ENCODE peak calls at places on chromosomes 3 and 15, in ten cellular contexts. F, D, I, Z, J, X, U, O, T and L are unnamed samples.

GRCh38 chr15:62440310-62440709 is 275.2 kb upstream of the C2CD4B start:
- DNase-seq in D (no peak), I (no peak), F (no peak), U (no peak), O (no peak), T (no peak), J (no peak), Z (no peak), X (no peak), L (peak)

GRCh38 chr15:72481015-72481659 is 7.0 kb downstream of the ARIH1 start:
- DNase-seq in J (no peak), I (no peak), D (no peak), T (no peak), Z (no peak), X (no peak), F (no peak), O (no peak), U (no peak), L (no peak)

GRCh38 chr3:45952456-45952855 is 9.2 kb downstream of the CXCR6 start:
- DNase-seq in X (no peak), O (no peak), Z (no peak), F (no peak), J (no peak), T (no peak), U (no peak), D (no peak), I (no peak), L (no peak)

GRCh38 chr3:34837848-34838741 is 801.2 kb upstream of the ARPP21 start:
- DNase-seq in F (no peak), Z (no peak), O (no peak), D (no peak), X (no peak), U (no peak), T (no peak), I (no peak), J (no peak), L (peak)

GRCh38 chr3:185283374-185283935 is 29.6 kb upstream of the EHHADH start:
- DNase-seq in D (no peak), Z (peak), O (no peak), X (peak), U (no peak), F (no peak), J (no peak), T (no peak), I (no peak), L (no peak)

GRCh38 chr15:85689729-85690128 is 105.0 kb downstream of the KLHL25 start:
- DNase-seq in D (peak), U (no peak), F (peak), J (peak), I (no peak), O (peak), X (peak), Z (no peak), T (no peak), L (no peak)

GRCh38 chr3:172680684-172681083 is 30.2 kb downstream of the NCEH1 start:
- DNase-seq in J (no peak), T (no peak), I (no peak), U (no peak), Z (no peak), X (no peak), O (no peak), D (no peak), F (no peak), L (no peak)

GRCh38 chr3:139241783-139242182 is 102.0 kb upstream of the MRPS22 start:
- DNase-seq in D (no peak), Z (no peak), F (no peak), I (no peak), U (no peak), O (no peak), J (no peak), T (no peak), X (no peak), L (no peak)

GRCh38 chr3:165195628-165196576 is at the start of gene SLITRK3:
- DNase-seq in Z (no peak), O (no peak), F (no peak), I (no peak), J (peak), U (peak), T (no peak), X (no peak), D (no peak), L (no peak)

GRCh38 chr3:72231439-72232196 is 446.7 kb upstream of the PROK2 start:
- DNase-seq in I (no peak), D (no peak), Z (no peak), T (no peak), U (peak), O (no peak), F (no peak), X (no peak), J (no peak), L (no peak)

DNA sequence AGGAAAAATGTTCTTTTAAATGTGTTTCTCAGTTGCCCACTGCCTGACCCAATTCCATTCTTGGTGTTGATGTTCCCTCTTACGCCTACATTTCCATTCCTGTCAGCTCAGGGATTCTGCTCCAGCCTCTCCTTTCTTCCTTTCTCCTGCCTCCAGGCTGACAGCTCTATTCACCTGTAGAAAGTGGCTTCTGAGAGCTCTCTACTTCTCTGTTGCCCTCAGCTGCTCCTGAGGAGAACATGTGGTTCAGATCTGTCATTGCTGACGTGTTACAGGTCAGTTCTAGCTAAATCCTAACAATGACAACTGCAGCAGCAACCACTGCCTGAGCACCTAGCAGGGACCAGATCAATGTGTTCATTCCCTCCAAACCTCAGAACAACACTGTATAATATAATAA is 144.9 kb upstream of the PLAAT1 start:
- DNase-seq in I (no peak), O (no peak), D (no peak), Z (no peak), J (no peak), U (no peak), T (no peak), X (no peak), F (no peak), L (no peak)
- H3K4me3 ChIP-seq in I (no peak), O (no peak), D (no peak), Z (no peak), J (no peak), U (no peak), T (no peak), X (no peak), F (no peak), L (no peak)

DNA sequence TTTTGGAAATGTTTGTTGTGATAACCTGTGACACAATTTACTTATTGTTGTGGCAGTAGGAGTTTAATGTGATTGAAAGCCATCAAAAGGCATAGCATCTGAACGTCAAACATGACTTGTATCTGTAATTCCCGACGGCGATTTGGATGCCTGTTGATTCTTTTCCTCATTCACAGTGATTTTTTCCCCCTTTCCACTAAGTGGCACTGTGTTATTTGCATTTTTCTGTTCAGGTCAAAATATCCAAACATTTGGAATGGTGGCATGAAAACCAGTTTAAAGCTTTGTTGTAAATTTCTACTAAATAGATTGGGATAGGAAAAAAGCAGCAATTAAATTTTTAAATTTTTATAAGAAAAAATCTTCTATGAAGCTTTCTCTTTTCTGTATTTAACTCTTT is 259.9 kb upstream of the KCNH8 start:
- DNase-seq in Z (peak), D (no peak), O (no peak), F (no peak), X (no peak), U (no peak), I (no peak), J (no peak), T (no peak), L (no peak)
- TF ChIP-seq CTCF in Z (peak), D (no peak), O (no peak), F (no peak), X (no peak), U (no peak), I (no peak), J (peak), T (no peak), L (peak)

GRCh38 chr15:76996076-76996525 is 1.2 kb downstream of the PSTPIP1 start:
- DNase-seq in O (no peak), T (no peak), X (no peak), D (no peak), I (no peak), J (no peak), U (no peak), F (no peak), Z (no peak), L (no peak)

GRCh38 chr15:76998661-76999285 is 3.8 kb downstream of the PSTPIP1 start:
- DNase-seq in J (no peak), Z (no peak), I (no peak), U (no peak), O (no peak), D (no peak), T (no peak), F (no peak), X (no peak), L (no peak)

GRCh38 chr15:76994496-76994895 is 430 bp upstream of the PSTPIP1 start:
- DNase-seq in X (no peak), Z (no peak), T (no peak), D (no peak), U (no peak), F (no peak), O (no peak), I (no peak), J (no peak), L (no peak)

GRCh38 chr15:76994971-76995945 is at the start of gene PSTPIP1:
- DNase-seq in O (peak), J (no peak), U (peak), I (no peak), Z (no peak), T (no peak), F (no peak), X (no peak), D (no peak), L (no peak)

DNA sequence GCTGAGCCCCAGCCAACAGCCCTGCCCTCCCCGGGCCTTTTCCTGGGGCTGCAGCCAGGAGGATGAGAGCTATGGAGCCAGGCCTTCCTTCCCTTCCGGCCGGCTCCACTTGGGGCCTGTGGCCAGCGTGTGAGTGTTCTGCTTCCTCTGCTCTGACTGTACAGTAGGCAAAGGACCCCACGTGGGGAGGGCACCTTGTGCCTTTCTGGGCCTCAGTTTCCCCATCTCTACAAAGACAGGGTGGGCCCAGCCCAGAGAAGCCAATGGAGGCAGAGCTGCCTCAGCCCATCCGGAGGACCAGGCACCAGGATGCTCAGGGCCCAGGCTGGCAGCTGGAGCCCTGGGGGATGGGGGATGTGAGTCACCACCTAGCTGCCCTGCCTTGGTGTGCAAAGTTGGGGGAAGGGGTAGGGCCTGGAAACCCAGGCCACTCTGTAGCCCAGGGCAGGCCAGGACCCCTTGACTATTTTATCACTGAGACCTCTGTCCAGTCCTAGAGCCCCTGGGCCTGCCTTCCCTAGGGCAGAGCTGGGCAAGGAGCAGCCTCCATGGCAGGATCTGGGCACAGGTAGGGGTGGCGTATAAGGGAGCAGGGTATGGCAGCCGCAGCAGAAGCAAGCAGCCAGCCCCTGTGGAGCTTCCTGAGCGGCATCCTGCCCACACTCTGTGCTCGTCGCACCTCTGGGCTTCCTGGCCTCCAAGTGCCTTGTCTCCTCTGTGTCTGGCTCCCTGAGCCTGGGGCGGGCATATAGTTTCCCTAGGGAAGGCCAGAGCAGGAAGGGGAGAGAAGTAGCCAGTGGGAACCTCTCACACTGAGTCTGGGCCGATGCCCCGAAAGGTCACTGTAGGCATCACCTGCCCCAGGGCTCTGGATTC is 1.8 kb downstream of the PSTPIP1 start:
- DNase-seq in I (no peak), X (peak), Z (peak), F (no peak), O (peak), U (peak), J (no peak), D (no peak), T (no peak), L (no peak)
- H3K4me3 ChIP-seq in I (no peak), X (no peak), Z (no peak), F (no peak), O (peak), U (no peak), J (no peak), D (peak), T (no peak), L (no peak)

DNA sequence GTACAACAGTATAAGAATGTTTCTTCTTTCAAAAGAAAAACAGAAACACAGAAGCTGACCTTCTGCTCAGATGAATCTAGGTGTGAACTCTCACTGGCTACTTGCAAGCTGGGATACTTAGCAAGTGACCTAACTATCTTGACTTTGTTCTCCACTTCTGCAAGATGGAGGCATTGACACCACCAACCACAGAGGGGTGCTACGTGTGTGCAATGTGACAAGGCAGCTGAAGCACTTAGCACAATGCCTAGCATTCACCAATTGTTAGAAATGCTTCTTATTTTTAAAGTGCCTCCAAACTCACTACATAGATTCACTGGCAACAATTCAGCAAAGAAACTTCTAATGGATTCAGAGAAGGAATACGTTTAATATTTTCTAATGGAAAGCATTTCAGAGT is 331.4 kb upstream of the WNT5A start:
- DNase-seq in U (no peak), O (no peak), J (peak), T (no peak), I (no peak), F (no peak), X (peak), D (no peak), Z (peak), L (no peak)
- TF ChIP-seq CTCF in U (no peak), O (no peak), J (peak), T (no peak), I (no peak), F (no peak), X (no peak), D (peak), Z (no peak), L (no peak)